ENCODE peak calls at places on chromosome 5, in nine cellular contexts. One of them, this sample, is unnamed.

GRCh38 chr5:149471406-149472183 is 79.6 kb downstream of the CSNK1A1 start:
- DNase-seq in A549: peak
- DNase-seq in fibroblast of pulmonary artery: peak
- DNase-seq in NCI-H345: no peak
- DNase-seq in NCI-H1417: no peak
- DNase-seq in activated CD8-positive, alpha-beta T cell treated with anti-CD3 and anti-CD28 coated beads for 36 hours: no peak
- DNase-seq in cardiac fibroblast: peak
- DNase-seq in NCI-H1436 treated with DMSO at 0.1 percent for 48 hours: no peak
- DNase-seq in ovary: no peak
- DNase-seq in this sample: no peak

GRCh38 chr5:111394580-111394979 is 117.8 kb downstream of the STARD4 start:
- DNase-seq in cardiac fibroblast: peak
- DNase-seq in ovary: no peak
- DNase-seq in NCI-H345: no peak
- DNase-seq in NCI-H1417: no peak
- DNase-seq in activated CD8-positive, alpha-beta T cell treated with anti-CD3 and anti-CD28 coated beads for 36 hours: no peak
- DNase-seq in A549: no peak
- DNase-seq in fibroblast of pulmonary artery: peak
- DNase-seq in NCI-H1436 treated with DMSO at 0.1 percent for 48 hours: no peak
- DNase-seq in this sample: no peak

GRCh38 chr5:33321026-33321425 is 119.7 kb upstream of the TARS1 start:
- DNase-seq in activated CD8-positive, alpha-beta T cell treated with anti-CD3 and anti-CD28 coated beads for 36 hours: no peak
- DNase-seq in NCI-H1436 treated with DMSO at 0.1 percent for 48 hours: no peak
- DNase-seq in NCI-H345: no peak
- DNase-seq in ovary: peak
- DNase-seq in A549: no peak
- DNase-seq in fibroblast of pulmonary artery: peak
- DNase-seq in NCI-H1417: no peak
- DNase-seq in cardiac fibroblast: peak
- DNase-seq in this sample: no peak

GRCh38 chr5:84437673-84438315 is 53.1 kb upstream of the EDIL3 start:
- DNase-seq in ovary: no peak
- DNase-seq in cardiac fibroblast: peak
- DNase-seq in activated CD8-positive, alpha-beta T cell treated with anti-CD3 and anti-CD28 coated beads for 36 hours: no peak
- DNase-seq in NCI-H1417: no peak
- DNase-seq in A549: no peak
- DNase-seq in NCI-H345: no peak
- DNase-seq in fibroblast of pulmonary artery: peak
- DNase-seq in NCI-H1436 treated with DMSO at 0.1 percent for 48 hours: no peak
- DNase-seq in this sample: peak

GRCh38 chr5:104171958-104172357 is 609.4 kb upstream of the NUDT12 start:
- DNase-seq in A549: no peak
- DNase-seq in NCI-H1417: no peak
- DNase-seq in NCI-H345: no peak
- DNase-seq in fibroblast of pulmonary artery: no peak
- DNase-seq in ovary: no peak
- DNase-seq in cardiac fibroblast: no peak
- DNase-seq in NCI-H1436 treated with DMSO at 0.1 percent for 48 hours: no peak
- DNase-seq in activated CD8-positive, alpha-beta T cell treated with anti-CD3 and anti-CD28 coated beads for 36 hours: no peak
- DNase-seq in this sample: no peak

GRCh38 chr5:110536120-110537115 is 190.1 kb downstream of the TMEM232 start:
- DNase-seq in activated CD8-positive, alpha-beta T cell treated with anti-CD3 and anti-CD28 coated beads for 36 hours: no peak
- DNase-seq in NCI-H1417: no peak
- DNase-seq in ovary: no peak
- DNase-seq in A549: no peak
- DNase-seq in NCI-H1436 treated with DMSO at 0.1 percent for 48 hours: no peak
- DNase-seq in NCI-H345: no peak
- DNase-seq in cardiac fibroblast: no peak
- DNase-seq in fibroblast of pulmonary artery: no peak
- DNase-seq in this sample: no peak

GRCh38 chr5:179120421-179120861 is 60.3 kb downstream of the ZNF354C start:
- DNase-seq in cardiac fibroblast: no peak
- DNase-seq in activated CD8-positive, alpha-beta T cell treated with anti-CD3 and anti-CD28 coated beads for 36 hours: no peak
- DNase-seq in A549: no peak
- DNase-seq in NCI-H1436 treated with DMSO at 0.1 percent for 48 hours: no peak
- DNase-seq in fibroblast of pulmonary artery: no peak
- DNase-seq in ovary: peak
- DNase-seq in NCI-H345: no peak
- DNase-seq in NCI-H1417: no peak
- DNase-seq in this sample: no peak

GRCh38 chr5:15501057-15501791 is 1.2 kb downstream of the FBXL7 start:
- DNase-seq in NCI-H1436 treated with DMSO at 0.1 percent for 48 hours: no peak
- DNase-seq in activated CD8-positive, alpha-beta T cell treated with anti-CD3 and anti-CD28 coated beads for 36 hours: no peak
- DNase-seq in NCI-H1417: no peak
- DNase-seq in A549: peak
- DNase-seq in NCI-H345: no peak
- DNase-seq in cardiac fibroblast: peak
- DNase-seq in fibroblast of pulmonary artery: peak
- DNase-seq in ovary: peak
- DNase-seq in this sample: peak

GRCh38 chr5:93915142-93915553 is 173.7 kb upstream of the POU5F2 start:
- DNase-seq in NCI-H345: peak
- DNase-seq in fibroblast of pulmonary artery: peak
- DNase-seq in ovary: no peak
- DNase-seq in NCI-H1417: peak
- DNase-seq in A549: no peak
- DNase-seq in cardiac fibroblast: peak
- DNase-seq in NCI-H1436 treated with DMSO at 0.1 percent for 48 hours: no peak
- DNase-seq in activated CD8-positive, alpha-beta T cell treated with anti-CD3 and anti-CD28 coated beads for 36 hours: no peak
- DNase-seq in this sample: peak

GRCh38 chr5:353599-354580 is 32.4 kb downstream of the AHRR start:
- DNase-seq in cardiac fibroblast: no peak
- DNase-seq in A549: no peak
- DNase-seq in NCI-H345: no peak
- DNase-seq in NCI-H1436 treated with DMSO at 0.1 percent for 48 hours: no peak
- DNase-seq in NCI-H1417: no peak
- DNase-seq in ovary: no peak
- DNase-seq in activated CD8-positive, alpha-beta T cell treated with anti-CD3 and anti-CD28 coated beads for 36 hours: no peak
- DNase-seq in fibroblast of pulmonary artery: no peak
- DNase-seq in this sample: no peak

GRCh38 chr5:68730220-68731010 is 363.4 kb upstream of the SLC30A5 start:
- DNase-seq in activated CD8-positive, alpha-beta T cell treated with anti-CD3 and anti-CD28 coated beads for 36 hours: no peak
- DNase-seq in NCI-H1417: peak
- DNase-seq in cardiac fibroblast: peak
- DNase-seq in NCI-H345: no peak
- DNase-seq in ovary: peak
- DNase-seq in fibroblast of pulmonary artery: peak
- DNase-seq in A549: no peak
- DNase-seq in NCI-H1436 treated with DMSO at 0.1 percent for 48 hours: peak
- DNase-seq in this sample: no peak

GRCh38 chr5:176444742-176445141 is 3.4 kb upstream of the FAF2 start:
- DNase-seq in A549: no peak
- DNase-seq in activated CD8-positive, alpha-beta T cell treated with anti-CD3 and anti-CD28 coated beads for 36 hours: no peak
- DNase-seq in NCI-H1436 treated with DMSO at 0.1 percent for 48 hours: no peak
- DNase-seq in NCI-H1417: no peak
- DNase-seq in cardiac fibroblast: no peak
- DNase-seq in ovary: no peak
- DNase-seq in NCI-H345: no peak
- DNase-seq in fibroblast of pulmonary artery: no peak
- DNase-seq in this sample: no peak

GRCh38 chr5:32100230-32100629 is 73.9 kb downstream of the GOLPH3 start:
- DNase-seq in fibroblast of pulmonary artery: no peak
- DNase-seq in NCI-H345: no peak
- DNase-seq in ovary: no peak
- DNase-seq in A549: no peak
- DNase-seq in activated CD8-positive, alpha-beta T cell treated with anti-CD3 and anti-CD28 coated beads for 36 hours: no peak
- DNase-seq in NCI-H1417: no peak
- DNase-seq in cardiac fibroblast: no peak
- DNase-seq in NCI-H1436 treated with DMSO at 0.1 percent for 48 hours: no peak
- DNase-seq in this sample: no peak

GRCh38 chr5:141850183-141850768 is 27.9 kb downstream of the PCDH1 start:
- DNase-seq in cardiac fibroblast: peak
- DNase-seq in ovary: peak
- DNase-seq in fibroblast of pulmonary artery: peak
- DNase-seq in NCI-H345: peak
- DNase-seq in NCI-H1436 treated with DMSO at 0.1 percent for 48 hours: no peak
- DNase-seq in A549: peak
- DNase-seq in activated CD8-positive, alpha-beta T cell treated with anti-CD3 and anti-CD28 coated beads for 36 hours: peak
- DNase-seq in NCI-H1417: no peak
- DNase-seq in this sample: peak

GRCh38 chr5:10896016-10896415 is 135.0 kb upstream of the DAP start:
- DNase-seq in A549: no peak
- DNase-seq in NCI-H345: no peak
- DNase-seq in cardiac fibroblast: no peak
- DNase-seq in activated CD8-positive, alpha-beta T cell treated with anti-CD3 and anti-CD28 coated beads for 36 hours: no peak
- DNase-seq in NCI-H1417: no peak
- DNase-seq in fibroblast of pulmonary artery: no peak
- DNase-seq in ovary: no peak
- DNase-seq in NCI-H1436 treated with DMSO at 0.1 percent for 48 hours: no peak
- DNase-seq in this sample: no peak

GRCh38 chr5:44663991-44664710 is 144.6 kb upstream of the MRPS30 start:
- DNase-seq in NCI-H1417: peak
- DNase-seq in A549: no peak
- DNase-seq in ovary: no peak
- DNase-seq in fibroblast of pulmonary artery: no peak
- DNase-seq in activated CD8-positive, alpha-beta T cell treated with anti-CD3 and anti-CD28 coated beads for 36 hours: no peak
- DNase-seq in NCI-H1436 treated with DMSO at 0.1 percent for 48 hours: no peak
- DNase-seq in NCI-H345: no peak
- DNase-seq in cardiac fibroblast: no peak
- DNase-seq in this sample: no peak

GRCh38 chr5:180868960-180869359 is 7.9 kb upstream of the ZFP62 start:
- DNase-seq in fibroblast of pulmonary artery: peak
- DNase-seq in NCI-H1417: peak
- DNase-seq in NCI-H1436 treated with DMSO at 0.1 percent for 48 hours: no peak
- DNase-seq in activated CD8-positive, alpha-beta T cell treated with anti-CD3 and anti-CD28 coated beads for 36 hours: peak
- DNase-seq in cardiac fibroblast: peak
- DNase-seq in A549: peak
- DNase-seq in NCI-H345: peak
- DNase-seq in ovary: peak
- DNase-seq in this sample: peak

GRCh38 chr5:81805086-81805485 is 54.2 kb upstream of the SSBP2 start:
- DNase-seq in activated CD8-positive, alpha-beta T cell treated with anti-CD3 and anti-CD28 coated beads for 36 hours: no peak
- DNase-seq in NCI-H345: no peak
- DNase-seq in cardiac fibroblast: no peak
- DNase-seq in fibroblast of pulmonary artery: no peak
- DNase-seq in ovary: no peak
- DNase-seq in NCI-H1436 treated with DMSO at 0.1 percent for 48 hours: no peak
- DNase-seq in NCI-H1417: no peak
- DNase-seq in A549: no peak
- DNase-seq in this sample: no peak

GRCh38 chr5:11040345-11040744 is 279.3 kb upstream of the DAP start:
- DNase-seq in ovary: no peak
- DNase-seq in A549: no peak
- DNase-seq in fibroblast of pulmonary artery: no peak
- DNase-seq in NCI-H1417: no peak
- DNase-seq in cardiac fibroblast: no peak
- DNase-seq in NCI-H345: no peak
- DNase-seq in NCI-H1436 treated with DMSO at 0.1 percent for 48 hours: no peak
- DNase-seq in activated CD8-positive, alpha-beta T cell treated with anti-CD3 and anti-CD28 coated beads for 36 hours: no peak
- DNase-seq in this sample: no peak

GRCh38 chr5:81762401-81762800 is 11.5 kb upstream of the SSBP2 start:
- DNase-seq in ovary: no peak
- DNase-seq in fibroblast of pulmonary artery: no peak
- DNase-seq in NCI-H1436 treated with DMSO at 0.1 percent for 48 hours: no peak
- DNase-seq in A549: no peak
- DNase-seq in cardiac fibroblast: peak
- DNase-seq in activated CD8-positive, alpha-beta T cell treated with anti-CD3 and anti-CD28 coated beads for 36 hours: no peak
- DNase-seq in NCI-H1417: no peak
- DNase-seq in NCI-H345: no peak
- DNase-seq in this sample: no peak

GRCh38 chr5:151660616-151661015 is 26.1 kb downstream of the SPARC start:
- DNase-seq in NCI-H345: no peak
- DNase-seq in activated CD8-positive, alpha-beta T cell treated with anti-CD3 and anti-CD28 coated beads for 36 hours: no peak
- DNase-seq in NCI-H1417: no peak
- DNase-seq in cardiac fibroblast: peak
- DNase-seq in A549: no peak
- DNase-seq in NCI-H1436 treated with DMSO at 0.1 percent for 48 hours: no peak
- DNase-seq in ovary: no peak
- DNase-seq in fibroblast of pulmonary artery: peak
- DNase-seq in this sample: no peak

GRCh38 chr5:96968074-96968473 is 32.2 kb downstream of the LNPEP start:
- DNase-seq in NCI-H1436 treated with DMSO at 0.1 percent for 48 hours: no peak
- DNase-seq in ovary: no peak
- DNase-seq in cardiac fibroblast: peak
- DNase-seq in NCI-H345: no peak
- DNase-seq in NCI-H1417: peak
- DNase-seq in fibroblast of pulmonary artery: peak
- DNase-seq in activated CD8-positive, alpha-beta T cell treated with anti-CD3 and anti-CD28 coated beads for 36 hours: no peak
- DNase-seq in A549: peak
- DNase-seq in this sample: peak

GRCh38 chr5:66875325-66875724 is 279.1 kb downstream of the MAST4 start:
- DNase-seq in NCI-H1436 treated with DMSO at 0.1 percent for 48 hours: no peak
- DNase-seq in NCI-H1417: no peak
- DNase-seq in A549: no peak
- DNase-seq in ovary: no peak
- DNase-seq in activated CD8-positive, alpha-beta T cell treated with anti-CD3 and anti-CD28 coated beads for 36 hours: no peak
- DNase-seq in NCI-H345: no peak
- DNase-seq in fibroblast of pulmonary artery: no peak
- DNase-seq in cardiac fibroblast: no peak
- DNase-seq in this sample: no peak

GRCh38 chr5:28517691-28518090 is 1479.3 kb upstream of the CDH9 start:
- DNase-seq in fibroblast of pulmonary artery: peak
- DNase-seq in NCI-H345: no peak
- DNase-seq in A549: no peak
- DNase-seq in cardiac fibroblast: no peak
- DNase-seq in activated CD8-positive, alpha-beta T cell treated with anti-CD3 and anti-CD28 coated beads for 36 hours: no peak
- DNase-seq in NCI-H1436 treated with DMSO at 0.1 percent for 48 hours: no peak
- DNase-seq in ovary: no peak
- DNase-seq in NCI-H1417: no peak
- DNase-seq in this sample: no peak

GRCh38 chr5:127705120-127705892 is 2.1 kb downstream of the CCDC192 start:
- DNase-seq in NCI-H345: no peak
- DNase-seq in fibroblast of pulmonary artery: peak
- DNase-seq in ovary: no peak
- DNase-seq in activated CD8-positive, alpha-beta T cell treated with anti-CD3 and anti-CD28 coated beads for 36 hours: peak
- DNase-seq in NCI-H1417: peak
- DNase-seq in cardiac fibroblast: peak
- DNase-seq in A549: peak
- DNase-seq in NCI-H1436 treated with DMSO at 0.1 percent for 48 hours: no peak
- DNase-seq in this sample: peak

GRCh38 chr5:17896605-17897004 is 262.3 kb downstream of the TAF11L14 start:
- DNase-seq in fibroblast of pulmonary artery: peak
- DNase-seq in activated CD8-positive, alpha-beta T cell treated with anti-CD3 and anti-CD28 coated beads for 36 hours: no peak
- DNase-seq in NCI-H1417: no peak
- DNase-seq in NCI-H345: no peak
- DNase-seq in cardiac fibroblast: peak
- DNase-seq in A549: no peak
- DNase-seq in NCI-H1436 treated with DMSO at 0.1 percent for 48 hours: no peak
- DNase-seq in ovary: no peak
- DNase-seq in this sample: no peak

GRCh38 chr5:1666812-1667588 is 132.6 kb downstream of the MRPL36 start:
- DNase-seq in cardiac fibroblast: no peak
- DNase-seq in NCI-H345: peak
- DNase-seq in NCI-H1417: peak
- DNase-seq in fibroblast of pulmonary artery: peak
- DNase-seq in activated CD8-positive, alpha-beta T cell treated with anti-CD3 and anti-CD28 coated beads for 36 hours: peak
- DNase-seq in ovary: peak
- DNase-seq in NCI-H1436 treated with DMSO at 0.1 percent for 48 hours: no peak
- DNase-seq in A549: peak
- DNase-seq in this sample: peak

GRCh38 chr5:27473300-27474053 is 435.1 kb upstream of the CDH9 start:
- DNase-seq in ovary: no peak
- DNase-seq in NCI-H345: no peak
- DNase-seq in activated CD8-positive, alpha-beta T cell treated with anti-CD3 and anti-CD28 coated beads for 36 hours: no peak
- DNase-seq in A549: peak
- DNase-seq in NCI-H1436 treated with DMSO at 0.1 percent for 48 hours: no peak
- DNase-seq in cardiac fibroblast: no peak
- DNase-seq in NCI-H1417: no peak
- DNase-seq in fibroblast of pulmonary artery: no peak
- DNase-seq in this sample: no peak

GRCh38 chr5:56610093-56610698 is 205.2 kb upstream of the MAP3K1 start:
- DNase-seq in NCI-H345: no peak
- DNase-seq in activated CD8-positive, alpha-beta T cell treated with anti-CD3 and anti-CD28 coated beads for 36 hours: peak
- DNase-seq in ovary: no peak
- DNase-seq in NCI-H1436 treated with DMSO at 0.1 percent for 48 hours: no peak
- DNase-seq in A549: no peak
- DNase-seq in NCI-H1417: no peak
- DNase-seq in fibroblast of pulmonary artery: no peak
- DNase-seq in cardiac fibroblast: no peak
- DNase-seq in this sample: no peak

GRCh38 chr5:179346401-179346800 is 1.1 kb upstream of the ADAMTS2 start:
- DNase-seq in cardiac fibroblast: peak
- DNase-seq in A549: no peak
- DNase-seq in ovary: no peak
- DNase-seq in fibroblast of pulmonary artery: no peak
- DNase-seq in NCI-H1436 treated with DMSO at 0.1 percent for 48 hours: no peak
- DNase-seq in NCI-H1417: no peak
- DNase-seq in NCI-H345: no peak
- DNase-seq in activated CD8-positive, alpha-beta T cell treated with anti-CD3 and anti-CD28 coated beads for 36 hours: no peak
- DNase-seq in this sample: no peak

GRCh38 chr5:135835766-135836165 is 1.3 kb downstream of the SLC25A48 start:
- DNase-seq in NCI-H1436 treated with DMSO at 0.1 percent for 48 hours: no peak
- DNase-seq in fibroblast of pulmonary artery: no peak
- DNase-seq in cardiac fibroblast: no peak
- DNase-seq in A549: no peak
- DNase-seq in NCI-H345: no peak
- DNase-seq in NCI-H1417: no peak
- DNase-seq in activated CD8-positive, alpha-beta T cell treated with anti-CD3 and anti-CD28 coated beads for 36 hours: no peak
- DNase-seq in ovary: no peak
- DNase-seq in this sample: no peak